ENCODE peak calls at places on chromosomes 6 and 20, in five cellular contexts. B, M, Q, E and H are unnamed samples.

GRCh38 chr20:51266353-51266752 is 243.4 kb upstream of the KCNG1 start:
- DNase-seq in B (no peak), M (no peak), Q (no peak), E (no peak), H (no peak)

GRCh38 chr6:30160391-30160790 is 620 bp downstream of the TRIM10 start:
- DNase-seq in B (no peak), M (no peak), Q (no peak), E (no peak), H (no peak)

GRCh38 chr20:38127011-38127621 is 38.0 kb downstream of the TGM2 start:
- DNase-seq in B (no peak), M (no peak), Q (no peak), E (peak; percentile 12), H (no peak)

GRCh38 chr6:166417285-166417691 is 34.5 kb upstream of the MPC1 start:
- DNase-seq in B (no peak), M (no peak), Q (no peak), E (no peak), H (no peak)

GRCh38 chr6:16055852-16056251 is 73.0 kb upstream of the MYLIP start:
- DNase-seq in B (no peak), M (no peak), Q (no peak), E (no peak), H (no peak)

GRCh38 chr6:81895511-81896185 is 143.2 kb upstream of the TENT5A start:
- DNase-seq in B (no peak), M (no peak), Q (no peak), E (no peak), H (no peak)

GRCh38 chr6:107641500-107641931 is 151.6 kb downstream of the SOBP start:
- DNase-seq in B (no peak), M (no peak), Q (no peak), E (no peak), H (no peak)

GRCh38 chr6:73471686-73472290 is 10.3 kb downstream of the MTO1 start:
- DNase-seq in B (no peak), M (no peak), Q (no peak), E (no peak), H (no peak)

GRCh38 chr20:34994509-34995131 is 39.0 kb downstream of the MYH7B start:
- DNase-seq in B (no peak), M (no peak), Q (no peak), E (no peak), H (no peak)

GRCh38 chr6:46044876-46045617 is 29.4 kb upstream of the CLIC5 start:
- DNase-seq in B (no peak), M (no peak), Q (no peak), E (no peak), H (no peak)

GRCh38 chr6:90468859-90469258 is 118.0 kb downstream of the MAP3K7 start:
- DNase-seq in B (no peak), M (no peak), Q (no peak), E (no peak), H (no peak)

GRCh38 chr20:9185511-9185910 is 116.6 kb downstream of the PLCB4 start:
- DNase-seq in B (no peak), M (no peak), Q (no peak), E (peak; percentile 23), H (no peak)

GRCh38 chr6:169172435-169172834 is 81.2 kb downstream of the THBS2 start:
- DNase-seq in B (no peak), M (no peak), Q (no peak), E (no peak), H (no peak)

GRCh38 chr6:80209434-80209833 is 103.0 kb downstream of the BCKDHB start:
- DNase-seq in B (no peak), M (peak; percentile 62), Q (no peak), E (no peak), H (no peak)

GRCh38 chr6:138182939-138183791 is 21.4 kb downstream of the ARFGEF3 start:
- DNase-seq in B (no peak), M (no peak), Q (no peak), E (peak; percentile 89), H (no peak)

GRCh38 chr6:30206152-30206551 is 7.1 kb downstream of the TRIM26 start:
- DNase-seq in B (no peak), M (no peak), Q (no peak), E (no peak), H (no peak)

GRCh38 chr20:36791862-36792261 is 18.3 kb upstream of the DSN1 start:
- DNase-seq in B (no peak), M (no peak), Q (no peak), E (no peak), H (no peak)

GRCh38 chr6:167245586-167245985 is 45.5 kb upstream of the UNC93A start:
- DNase-seq in B (no peak), M (no peak), Q (no peak), E (no peak), H (no peak)

GRCh38 chr6:22789315-22789714 is 219.9 kb downstream of the HDGFL1 start:
- DNase-seq in B (no peak), M (no peak), Q (no peak), E (no peak), H (no peak)